ENCODE peak calls at places on chromosome X, in nine cellular contexts. Z is IMR-90, X is HCT116, F is A549, N is Peyer's patch, C is heart left ventricle, T is HepG2, W is body of pancreas, O is adrenal gland. U is an unnamed sample.

GRCh38 chrX:119374736-119375135 is 24.4 kb upstream of the SLC25A43 start:
- DNase-seq in C (no peak), Z (peak), W (no peak), F (peak), T (no peak), O (no peak), X (no peak), N (no peak), U (no peak)

GRCh38 chrX:154748712-154749339 is 2.1 kb downstream of the GAB3 start:
- DNase-seq in T (peak), Z (peak), N (no peak), X (no peak), C (peak), O (peak), F (peak), W (peak), U (peak)

GRCh38 chrX:95076449-95076848 is 1402.4 kb downstream of the FAM133A start:
- DNase-seq in Z (peak), F (peak), T (peak), X (no peak), N (no peak), O (no peak), W (no peak), C (no peak), U (no peak)

GRCh38 chrX:18252644-18253359 is 32.1 kb upstream of the BEND2 start:
- DNase-seq in O (no peak), X (no peak), N (no peak), W (no peak), Z (peak), F (no peak), T (no peak), C (no peak), U (no peak)

GRCh38 chrX:96685205-96686099 is 810 bp downstream of the DIAPH2 start:
- DNase-seq in O (peak), T (peak), W (peak), F (peak), Z (peak), N (peak), C (no peak), X (no peak), U (peak)

GRCh38 chrX:108285361-108285760 is 152.9 kb downstream of the COL4A6 start:
- DNase-seq in C (no peak), X (no peak), T (no peak), F (no peak), Z (no peak), O (no peak), W (no peak), N (no peak), U (no peak)

GRCh38 chrX:142702749-142703148 is 323.0 kb upstream of the SPANXN4 start:
- DNase-seq in X (no peak), N (no peak), O (no peak), W (no peak), T (no peak), Z (no peak), C (no peak), F (no peak), U (no peak)

GRCh38 chrX:153556767-153557166 is 39.3 kb downstream of the ATP2B3 start:
- DNase-seq in T (no peak), Z (no peak), C (no peak), W (no peak), F (no peak), O (no peak), N (no peak), X (no peak), U (no peak)

GRCh38 chrX:107894038-107894437 is 68.4 kb downstream of the MID2 start:
- DNase-seq in T (peak), F (peak), W (no peak), O (no peak), Z (peak), X (peak), N (no peak), C (no peak), U (no peak)

GRCh38 chrX:99353412-99353811 is 1056.7 kb downstream of the PCDH19 start:
- DNase-seq in N (no peak), X (no peak), W (no peak), O (no peak), Z (no peak), C (no peak), T (peak), F (no peak), U (no peak)

GRCh38 chrX:72031634-72032033 is 100.1 kb downstream of the RTL5 start:
- DNase-seq in N (no peak), Z (no peak), C (no peak), F (no peak), W (no peak), O (no peak), T (no peak), X (no peak), U (no peak)

GRCh38 chrX:2374086-2374485 is 126.7 kb downstream of the DHRSX start:
- DNase-seq in T (no peak), C (no peak), N (no peak), O (no peak), W (no peak), F (no peak), X (no peak), Z (peak), U (peak)

GRCh38 chrX:110204986-110205385 is 112.9 kb downstream of the AMMECR1 start:
- DNase-seq in F (no peak), C (no peak), X (no peak), N (no peak), T (no peak), W (no peak), O (no peak), Z (peak), U (no peak)

DNA sequence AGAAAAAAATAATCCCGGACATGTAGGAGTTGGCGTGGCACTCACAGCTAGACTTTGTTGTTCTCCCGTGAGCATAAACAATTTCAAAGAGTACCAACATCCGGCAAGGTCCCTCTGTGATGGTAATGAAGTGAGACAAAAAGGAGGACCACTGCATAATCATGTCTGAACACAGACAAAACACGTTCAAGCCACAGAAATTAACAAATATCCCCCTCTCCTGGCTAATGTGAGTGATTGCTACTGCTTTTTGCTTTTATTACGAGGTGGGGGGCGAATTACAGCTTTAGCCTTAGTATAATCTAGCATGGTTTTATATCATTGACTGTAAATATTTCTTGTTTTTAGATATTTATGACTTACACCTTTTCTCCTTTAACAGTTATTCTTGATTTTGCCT is 118.5 kb downstream of the PLS3 start:
- DNase-seq in Z (peak), X (peak), O (no peak), W (no peak), N (no peak), T (peak), C (no peak), F (peak), U (no peak)
- TF ChIP-seq CTCF in Z (peak), X (peak), O (peak), W (no peak), N (no peak), T (peak), C (peak), F (peak), U (no peak)

GRCh38 chrX:1249101-1249887 is 19.3 kb upstream of the CSF2RA start:
- DNase-seq in N (peak), F (peak), X (no peak), Z (no peak), O (peak), W (no peak), T (peak), C (peak), U (peak)
- H3K4me3 ChIP-seq in N (peak), F (no peak), X (peak), Z (no peak), O (no peak), W (no peak), T (peak), C (peak), U (no peak)

GRCh38 chrX:57286507-57287251 is at the start of gene FAAH2:
- DNase-seq in W (peak), T (peak), C (no peak), F (peak), N (peak), Z (no peak), X (peak), O (no peak), U (peak)
- TF ChIP-seq POLR2A in W (peak), T (peak), C (no peak), F (no peak), N (peak), Z (no peak), X (peak), O (no peak), U (no peak)

GRCh38 chrX:114712466-114712865 is 128.6 kb downstream of the HTR2C start:
- DNase-seq in O (no peak), T (no peak), F (no peak), N (no peak), C (no peak), Z (no peak), X (no peak), W (no peak), U (no peak)

DNA sequence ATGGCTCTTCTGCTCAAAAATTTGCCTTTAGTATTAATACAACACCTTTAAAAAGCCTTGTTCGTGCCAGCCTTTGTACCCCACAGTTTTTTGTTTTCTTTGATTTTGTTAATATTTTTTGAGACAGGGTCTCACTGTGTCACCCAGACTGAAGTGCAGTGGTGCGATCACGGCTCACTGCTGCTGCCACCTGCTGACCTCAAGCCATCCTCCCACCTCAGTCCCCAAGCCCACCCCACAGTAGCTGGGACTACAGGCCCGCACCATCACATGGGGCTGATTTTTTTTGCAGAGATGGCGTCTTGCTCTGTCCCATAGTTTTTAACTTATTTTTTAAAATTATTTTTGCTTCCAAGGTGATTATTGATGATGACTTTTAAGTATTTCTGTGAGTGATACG is 134.0 kb downstream of the HTR2C start:
- DNase-seq in Z (no peak), T (no peak), W (no peak), F (peak), X (no peak), C (no peak), N (no peak), O (no peak), U (no peak)
- TF ChIP-seq CTCF in Z (no peak), T (peak), W (no peak), F (peak), X (peak), C (no peak), N (no peak), O (no peak), U (no peak)